ENCODE peak calls at places on chromosomes 6 and 20, in ten cellular contexts. K is T1000; B is brain microvascular endothelial cell; I is stimulated activated CD4-positive, alpha-beta T cell treated with anti-CD3 and anti-CD28 coated beads, Interleukin-2, amount 100 ng/mL, for 24 hours; T is GM12865; G is H4; H is mammary epithelial cell; M is endothelial cell; N is AG04449; X is spleen. O is an unnamed sample.

GRCh38 chr20:10501377-10501776 is 66.3 kb downstream of the SLX4IP start:
- DNase-seq in K (no peak), B (no peak), I (no peak), T (no peak), G (peak; percentile 16), H (peak; percentile 56), M (no peak), N (no peak), X (no peak), O (no peak)

GRCh38 chr6:135167617-135168016 is 13.5 kb upstream of the MYB start:
- DNase-seq in K (no peak), B (no peak), I (no peak), T (no peak), G (no peak), H (no peak), M (no peak), N (no peak), X (no peak), O (no peak)

GRCh38 chr6:75563032-75563431 is 38.6 kb upstream of the SENP6 start:
- DNase-seq in K (no peak), B (peak; percentile 16), I (no peak), T (peak; percentile 64), G (peak; percentile 74), H (peak; percentile 30), M (no peak), N (no peak), X (no peak), O (no peak)

GRCh38 chr6:109183109-109183508 is 87.8 kb downstream of the CEP57L1 start:
- DNase-seq in K (no peak), B (no peak), I (no peak), T (peak; percentile 9), G (no peak), H (no peak), M (no peak), N (no peak), X (no peak), O (no peak)

GRCh38 chr6:44446626-44447297 is 59.3 kb downstream of the CDC5L start:
- DNase-seq in K (no peak), B (no peak), I (no peak), T (no peak), G (peak; percentile 85), H (peak; percentile 83), M (no peak), N (peak; percentile 69), X (no peak), O (no peak)

GRCh38 chr6:132256457-132256856 is 144.8 kb downstream of the MOXD1 start:
- DNase-seq in K (no peak), B (no peak), I (no peak), T (no peak), G (no peak), H (no peak), M (no peak), N (no peak), X (no peak), O (no peak)

GRCh38 chr20:2101057-2101934 is at the start of gene STK35:
- DNase-seq in K (peak; percentile 59), B (no peak), I (peak; percentile 79), T (peak; percentile 87), G (peak; percentile 60), H (peak; percentile 65), M (peak; percentile 57), N (no peak), X (no peak), O (peak; percentile 77)

GRCh38 chr6:13830803-13831202 is 16.4 kb upstream of the MCUR1 start:
- DNase-seq in K (no peak), B (no peak), I (no peak), T (peak; percentile 51), G (no peak), H (no peak), M (no peak), N (no peak), X (no peak), O (no peak)

GRCh38 chr20:37539956-37540455 is 12.3 kb upstream of the BLCAP start:
- DNase-seq in K (no peak), B (no peak), I (no peak), T (no peak), G (no peak), H (no peak), M (no peak), N (no peak), X (no peak), O (no peak)

GRCh38 chr6:117206951-117207687 is 58.2 kb upstream of the VGLL2 start:
- DNase-seq in K (peak; percentile 33), B (no peak), I (no peak), T (no peak), G (no peak), H (peak; percentile 43), M (no peak), N (no peak), X (no peak), O (no peak)

GRCh38 chr20:48771542-48771941 is 56.3 kb downstream of the PREX1 start:
- DNase-seq in K (no peak), B (no peak), I (no peak), T (no peak), G (no peak), H (no peak), M (no peak), N (peak; percentile 46), X (no peak), O (no peak)